ENCODE peak calls at places on chromosomes 7 and 10, in eight cellular contexts. G is T-helper 9 cell; E is activated effector memory CD4-positive, alpha-beta T cell treated with anti-CD3 and anti-CD28 coated beads, Interleukin-2, amount 50 U/mL, for 16 hours; R is EH; C is memory B cell; Y is occipital lobe; Z is cardiac muscle cell; J is ELR. X is an unnamed sample.

GRCh38 chr7:151847681-151848081 is 29.2 kb downstream of the PRKAG2 start:
- DNase-seq in C (no peak), E (no peak), R (no peak), Y (no peak), J (no peak), Z (no peak), G (no peak), X (no peak)

GRCh38 chr7:2143981-2144595 is 88.7 kb downstream of the MAD1L1 start:
- DNase-seq in J (no peak), R (no peak), E (no peak), G (no peak), Y (no peak), Z (no peak), C (no peak), X (peak)

GRCh38 chr7:49479936-49480544 is 293.4 kb upstream of the VWC2 start:
- DNase-seq in Z (no peak), Y (no peak), R (no peak), E (no peak), J (no peak), G (no peak), C (no peak), X (no peak)

GRCh38 chr7:130365511-130366441 is 14.5 kb upstream of the CPA1 start:
- DNase-seq in J (peak), R (peak), Y (no peak), G (no peak), E (peak), Z (no peak), C (no peak), X (peak)

GRCh38 chr10:91756286-91756685 is 41.9 kb upstream of the TNKS2 start:
- DNase-seq in J (peak), G (no peak), C (no peak), R (peak), Z (no peak), E (no peak), Y (no peak), X (no peak)

GRCh38 chr10:13567030-13567429 is 19.7 kb upstream of the PRPF18 start:
- DNase-seq in J (no peak), R (no peak), C (no peak), Y (no peak), Z (no peak), E (no peak), G (no peak), X (no peak)

GRCh38 chr7:152504367-152504766 is 68.6 kb upstream of the KMT2C start:
- DNase-seq in E (no peak), Y (no peak), G (no peak), R (no peak), J (no peak), C (no peak), Z (no peak), X (no peak)

GRCh38 chr7:129271500-129272355 is 46.9 kb downstream of the AHCYL2 start:
- DNase-seq in J (peak), G (peak), R (peak), C (peak), Y (no peak), E (peak), Z (peak), X (no peak)

GRCh38 chr10:97015199-97015693 is 170.5 kb downstream of the SLIT1 start:
- DNase-seq in Z (no peak), C (no peak), J (no peak), R (no peak), Y (no peak), G (no peak), E (no peak), X (no peak)

GRCh38 chr7:130941322-130942210 is 207.6 kb upstream of the KLF14 start:
- DNase-seq in G (peak), E (peak), C (no peak), Y (no peak), J (peak), Z (no peak), R (peak), X (peak)

GRCh38 chr10:123642697-123643096 is 23.5 kb upstream of the GPR26 start:
- DNase-seq in Y (no peak), R (no peak), J (no peak), C (no peak), G (no peak), Z (no peak), E (no peak), X (no peak)

GRCh38 chr7:1961776-1962276 is 270.9 kb downstream of the MAD1L1 start:
- DNase-seq in J (peak), E (peak), Z (no peak), G (peak), C (no peak), Y (no peak), R (peak), X (no peak)

GRCh38 chr10:3564599-3564998 is 220.4 kb downstream of the KLF6 start:
- DNase-seq in J (no peak), G (no peak), E (no peak), Y (no peak), R (no peak), C (no peak), Z (no peak), X (no peak)

GRCh38 chr10:61939575-61940301 is 38.2 kb downstream of the ARID5B start:
- DNase-seq in E (no peak), Y (no peak), C (no peak), R (peak), J (peak), Z (no peak), G (no peak), X (no peak)

GRCh38 chr7:108094933-108095710 is 35.0 kb downstream of the LAMB4 start:
- DNase-seq in R (peak), C (no peak), J (peak), E (no peak), Y (no peak), G (no peak), Z (no peak), X (peak)

GRCh38 chr10:59337254-59337653 is 25.1 kb downstream of the FAM13C start:
- DNase-seq in Y (no peak), Z (peak), C (no peak), E (no peak), G (no peak), J (no peak), R (peak), X (no peak)

GRCh38 chr10:4136121-4136520 is 351.1 kb upstream of the KLF6 start:
- DNase-seq in Z (no peak), Y (no peak), J (no peak), R (no peak), E (no peak), G (no peak), C (no peak), X (no peak)

GRCh38 chr7:145088111-145088745 is 252.4 kb upstream of the TPK1 start:
- DNase-seq in Y (no peak), J (no peak), G (no peak), Z (no peak), C (no peak), E (no peak), R (no peak), X (no peak)